ENCODE peak calls at places on chromosomes 7 and 10, in seven cellular contexts. Q is tibial nerve, O is endothelial cell, Z is brain microvascular endothelial cell, M is sigmoid colon, D is cardiac muscle cell, A is B cell. E is an unnamed sample.

GRCh38 chr10:87593702-87594101 is 66.0 kb upstream of the PAPSS2 start:
- DNase-seq in Q (no peak), O (no peak), Z (no peak), M (no peak), D (no peak), A (no peak), E (no peak)

GRCh38 chr7:75590373-75591005 is 98.4 kb downstream of the SPDYE5 start:
- DNase-seq in Q (no peak), O (no peak), Z (no peak), M (no peak), D (no peak), A (no peak), E (no peak)

GRCh38 chr7:20785211-20786048 is 1.3 kb downstream of the SP8 start:
- DNase-seq in Q (no peak), O (peak), Z (no peak), M (no peak), D (peak), A (no peak), E (peak)

GRCh38 chr7:144455040-144455404 is 51.5 kb upstream of the NOBOX start:
- DNase-seq in Q (no peak), O (no peak), Z (no peak), M (no peak), D (no peak), A (no peak), E (no peak)

GRCh38 chr7:35777121-35777520 is 23.7 kb upstream of the SEPTIN7 start:
- DNase-seq in Q (no peak), O (no peak), Z (no peak), M (no peak), D (no peak), A (no peak), E (no peak)

GRCh38 chr7:64098-64521 is 128.3 kb upstream of the FAM20C start:
- DNase-seq in Q (peak), O (peak), Z (peak), M (peak), D (peak), A (no peak), E (peak)

GRCh38 chr7:143381427-143382125 is 431 bp downstream of the ZYX start:
- DNase-seq in Q (peak), O (no peak), Z (peak), M (peak), D (peak), A (no peak), E (peak)

GRCh38 chr10:70747192-70747965 is 37.8 kb downstream of the TBATA start:
- DNase-seq in Q (no peak), O (no peak), Z (no peak), M (peak), D (no peak), A (no peak), E (no peak)

GRCh38 chr10:4652111-4653010 is 173.6 kb upstream of the AKR1E2 start:
- DNase-seq in Q (no peak), O (no peak), Z (no peak), M (no peak), D (no peak), A (no peak), E (no peak)

GRCh38 chr7:41328131-41328530 is 374.8 kb downstream of the INHBA start:
- DNase-seq in Q (no peak), O (no peak), Z (no peak), M (no peak), D (no peak), A (no peak), E (no peak)

GRCh38 chr10:125174360-125174759 is 14.0 kb upstream of the CTBP2 start:
- DNase-seq in Q (no peak), O (no peak), Z (no peak), M (no peak), D (no peak), A (no peak), E (no peak)

GRCh38 chr10:26503911-26504310 is 65.8 kb downstream of the APBB1IP start:
- DNase-seq in Q (no peak), O (peak), Z (no peak), M (no peak), D (peak), A (no peak), E (no peak)

GRCh38 chr7:5177060-5177459 is 13.0 kb upstream of the WIPI2 start:
- DNase-seq in Q (peak), O (no peak), Z (peak), M (peak), D (no peak), A (no peak), E (no peak)

GRCh38 chr7:111903797-111904196 is 302.4 kb downstream of the DOCK4 start:
- DNase-seq in Q (no peak), O (no peak), Z (no peak), M (no peak), D (no peak), A (no peak), E (peak)

GRCh38 chr7:65269150-65269856 is 104.4 kb upstream of the ZNF92 start:
- DNase-seq in Q (no peak), O (peak), Z (peak), M (no peak), D (peak), A (no peak), E (peak)

GRCh38 chr10:61628199-61628874 is 34.4 kb upstream of the CABCOCO1 start:
- DNase-seq in Q (no peak), O (no peak), Z (no peak), M (no peak), D (no peak), A (no peak), E (no peak)

GRCh38 chr10:124656113-124656490 is 88.1 kb downstream of the FAM53B start:
- DNase-seq in Q (no peak), O (no peak), Z (no peak), M (no peak), D (no peak), A (no peak), E (no peak)

GRCh38 chr10:63115732-63116383 is 17.3 kb upstream of the NRBF2 start:
- DNase-seq in Q (peak), O (peak), Z (peak), M (peak), D (peak), A (no peak), E (peak)

GRCh38 chr7:116438274-116438673 is 61.3 kb upstream of the CAV2 start:
- DNase-seq in Q (no peak), O (no peak), Z (no peak), M (no peak), D (no peak), A (no peak), E (peak)

GRCh38 chr7:15007507-15007906 is 105.0 kb upstream of the DGKB start:
- DNase-seq in Q (no peak), O (peak), Z (no peak), M (no peak), D (peak), A (no peak), E (peak)

GRCh38 chr10:125160856-125161569 is 650 bp upstream of the CTBP2 start:
- DNase-seq in Q (peak), O (peak), Z (peak), M (peak), D (peak), A (no peak), E (peak)

GRCh38 chr10:71795248-71795647 is 21.9 kb upstream of the VSIR start:
- DNase-seq in Q (no peak), O (peak), Z (peak), M (no peak), D (peak), A (no peak), E (peak)

GRCh38 chr7:29270979-29271658 is 76.5 kb downstream of the CHN2 start:
- DNase-seq in Q (no peak), O (no peak), Z (peak), M (no peak), D (no peak), A (no peak), E (no peak)

GRCh38 chr10:104349623-104350142 is 4.0 kb upstream of the CFAP58 start:
- DNase-seq in Q (peak), O (no peak), Z (no peak), M (no peak), D (no peak), A (peak), E (peak)

GRCh38 chr7:148575640-148576411 is 14.7 kb upstream of the C7orf33 start:
- DNase-seq in Q (peak), O (peak), Z (peak), M (peak), D (peak), A (peak), E (peak)

GRCh38 chr7:2558620-2559282 is at the start of gene IQCE:
- DNase-seq in Q (peak), O (peak), Z (peak), M (peak), D (peak), A (peak), E (peak)

GRCh38 chr7:99369767-99370353 is 4.7 kb upstream of the ARPC1B start:
- DNase-seq in Q (no peak), O (no peak), Z (no peak), M (no peak), D (no peak), A (no peak), E (no peak)

GRCh38 chr10:113735913-113736312 is 15.6 kb upstream of the PLEKHS1 start:
- DNase-seq in Q (no peak), O (no peak), Z (no peak), M (no peak), D (no peak), A (no peak), E (peak)

GRCh38 chr10:77177589-77177988 is 460.0 kb downstream of the KCNMA1 start:
- DNase-seq in Q (no peak), O (no peak), Z (no peak), M (no peak), D (no peak), A (no peak), E (no peak)

GRCh38 chr7:102042016-102042656 is 224.7 kb downstream of the CUX1 start:
- DNase-seq in Q (no peak), O (no peak), Z (peak), M (peak), D (no peak), A (no peak), E (no peak)

GRCh38 chr7:134669845-134670373 is 23.3 kb downstream of the BPGM start:
- DNase-seq in Q (no peak), O (peak), Z (peak), M (no peak), D (peak), A (peak), E (peak)

GRCh38 chr7:122082670-122083069 is 61.4 kb downstream of the AASS start:
- DNase-seq in Q (no peak), O (no peak), Z (no peak), M (no peak), D (no peak), A (no peak), E (no peak)

GRCh38 chr7:33922820-33923219 is 17.5 kb downstream of the BMPER start:
- DNase-seq in Q (peak), O (no peak), Z (no peak), M (peak), D (no peak), A (no peak), E (no peak)

GRCh38 chr7:111784311-111784710 is 222.0 kb upstream of the IMMP2L start:
- DNase-seq in Q (no peak), O (no peak), Z (no peak), M (no peak), D (no peak), A (no peak), E (no peak)

GRCh38 chr10:27625452-27626345 is 119.9 kb downstream of the MKX start:
- DNase-seq in Q (no peak), O (no peak), Z (no peak), M (no peak), D (no peak), A (no peak), E (no peak)

GRCh38 chr7:26046878-26047277 is 105.1 kb upstream of the NFE2L3 start:
- DNase-seq in Q (no peak), O (no peak), Z (no peak), M (no peak), D (no peak), A (no peak), E (no peak)

DNA sequence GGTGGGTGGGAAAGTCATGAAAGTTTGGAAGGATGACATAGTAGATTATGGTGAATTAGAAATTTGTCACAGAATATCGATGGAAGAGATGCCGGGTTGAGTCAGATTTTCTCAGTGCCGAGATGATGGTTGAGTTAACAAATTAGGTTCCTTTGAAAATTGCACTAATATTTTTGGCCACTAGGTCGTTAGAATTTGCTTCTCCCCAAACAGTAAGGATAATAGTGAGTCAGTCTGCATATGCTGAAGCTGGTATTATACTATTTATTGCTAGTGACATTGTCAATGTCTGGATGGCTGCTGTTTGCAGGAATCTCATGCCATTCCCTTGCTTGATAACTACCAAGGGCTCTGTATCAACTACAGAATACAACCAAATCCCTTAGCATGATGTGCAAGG is 37.7 kb upstream of the MINDY3 start:
- DNase-seq in Q (no peak), O (no peak), Z (peak), M (no peak), D (no peak), A (no peak), E (no peak)
- TF ChIP-seq CTCF in Q (peak), O (peak), Z (peak), M (no peak), D (peak), A (peak), E (peak)

GRCh38 chr10:98485959-98486358 is 39.2 kb upstream of the HPS1 start:
- DNase-seq in Q (no peak), O (no peak), Z (no peak), M (no peak), D (no peak), A (no peak), E (no peak)
- TF ChIP-seq CTCF in Q (no peak), O (no peak), Z (no peak), M (no peak), D (no peak), A (no peak), E (no peak)

GRCh38 chr10:78260141-78260540 is 226.5 kb downstream of the RPS24 start:
- DNase-seq in Q (no peak), O (no peak), Z (no peak), M (no peak), D (peak), A (no peak), E (peak)
- TF ChIP-seq CTCF in Q (no peak), O (no peak), Z (no peak), M (no peak), D (peak), A (no peak), E (peak)

GRCh38 chr10:88731296-88731695 is 25.2 kb downstream of the LIPK start:
- DNase-seq in Q (no peak), O (no peak), Z (no peak), M (no peak), D (peak), A (no peak), E (peak)

GRCh38 chr10:88730864-88731263 is 24.8 kb downstream of the LIPK start:
- DNase-seq in Q (no peak), O (no peak), Z (no peak), M (no peak), D (no peak), A (no peak), E (no peak)

GRCh38 chr10:88725798-88726197 is 19.7 kb downstream of the LIPK start:
- DNase-seq in Q (no peak), O (no peak), Z (no peak), M (no peak), D (no peak), A (no peak), E (no peak)

GRCh38 chr10:88733215-88733614 is 26.6 kb upstream of the LIPN start:
- DNase-seq in Q (no peak), O (no peak), Z (no peak), M (no peak), D (no peak), A (no peak), E (no peak)

GRCh38 chr10:88728107-88728763 is 22.2 kb downstream of the LIPK start:
- DNase-seq in Q (no peak), O (peak), Z (no peak), M (no peak), D (no peak), A (no peak), E (peak)
- TF ChIP-seq CTCF in Q (no peak), O (peak), Z (peak), M (no peak), D (peak), A (no peak), E (peak)